ENCODE peak calls at places on chromosomes 6 and 20, in four cellular contexts. Y is IMR-90, N is hypothalamus, H is NCI-H460. P is an unnamed sample.

GRCh38 chr6:24974182-24975171 is 38.7 kb upstream of the RIPOR2 start:
- DNase-seq in H (no peak), Y (no peak), N (no peak), P (no peak)

GRCh38 chr6:143514996-143515760 is 3.7 kb upstream of the FUCA2 start:
- DNase-seq in Y (no peak), N (peak), H (no peak), P (peak)

GRCh38 chr20:10388571-10388970 is 45.5 kb downstream of the MKKS start:
- DNase-seq in Y (no peak), N (no peak), H (no peak), P (no peak)

GRCh38 chr6:159953091-159953581 is 15.7 kb upstream of the IGF2R start:
- DNase-seq in N (no peak), Y (peak), H (no peak), P (no peak)

GRCh38 chr20:40953856-40954255 is 74.8 kb upstream of the TOP1 start:
- DNase-seq in Y (peak), N (no peak), H (no peak), P (no peak)

GRCh38 chr6:139983555-139984276 is 609.3 kb upstream of the CITED2 start:
- DNase-seq in N (no peak), Y (peak), H (no peak), P (no peak)

GRCh38 chr6:80502871-80503270 is 396.4 kb downstream of the BCKDHB start:
- DNase-seq in H (no peak), N (no peak), Y (no peak), P (no peak)

GRCh38 chr20:1657556-1658334 is at the start of gene SIRPG:
- DNase-seq in N (no peak), Y (no peak), H (no peak), P (no peak)

GRCh38 chr20:35010405-35011192 is 54.9 kb downstream of the MYH7B start:
- DNase-seq in H (no peak), N (no peak), Y (no peak), P (no peak)

GRCh38 chr20:2010533-2010932 is 16.7 kb upstream of the PDYN start:
- DNase-seq in H (no peak), Y (no peak), N (no peak), P (peak)

GRCh38 chr6:5072440-5072839 is 12.7 kb upstream of the PPP1R3G start:
- DNase-seq in Y (no peak), N (no peak), H (no peak), P (no peak)

GRCh38 chr6:13766201-13766634 is 48.1 kb downstream of the MCUR1 start:
- DNase-seq in N (no peak), H (no peak), Y (peak), P (peak)

GRCh38 chr20:56458227-56458821 is 10.1 kb upstream of the RTF2 start:
- DNase-seq in Y (no peak), H (no peak), N (no peak), P (no peak)

GRCh38 chr6:71289039-71289801 is 609 bp downstream of the OGFRL1 start:
- DNase-seq in Y (no peak), H (no peak), N (no peak), P (no peak)

GRCh38 chr6:21971540-21971939 is 325.3 kb downstream of the PRL start:
- DNase-seq in Y (peak), H (no peak), N (no peak), P (peak)

GRCh38 chr6:43334466-43335095 is 26.0 kb upstream of the CRIP3 start:
- DNase-seq in H (peak), N (no peak), Y (peak), P (peak)

GRCh38 chr6:142925575-142926110 is 19.3 kb downstream of the HIVEP2 start:
- DNase-seq in Y (peak), H (no peak), N (no peak), P (no peak)

GRCh38 chr20:10578607-10579006 is 95.2 kb downstream of the JAG1 start:
- DNase-seq in N (no peak), H (no peak), Y (peak), P (no peak)

GRCh38 chr6:150478651-150479498 is 110.1 kb downstream of the IYD start:
- DNase-seq in H (no peak), Y (no peak), N (no peak), P (no peak)

GRCh38 chr6:31365864-31366263 is 8.9 kb upstream of the HLA-B start:
- DNase-seq in Y (no peak), N (no peak), H (no peak), P (no peak)

GRCh38 chr6:113281014-113281810 is 575.9 kb upstream of the MARCKS start:
- DNase-seq in H (peak), N (no peak), Y (peak), P (no peak)

GRCh38 chr6:97394160-97394748 is 111.2 kb upstream of the MMS22L start:
- DNase-seq in H (peak), N (no peak), Y (peak), P (peak)

GRCh38 chr20:41927655-41928054 is 309.5 kb upstream of the CHD6 start:
- DNase-seq in N (no peak), Y (no peak), H (no peak), P (no peak)

GRCh38 chr6:29568021-29568420 is 8.5 kb upstream of the UBD start:
- DNase-seq in H (no peak), N (no peak), Y (no peak), P (no peak)

GRCh38 chr6:162526960-162527359 is 200.6 kb downstream of the PRKN start:
- DNase-seq in N (no peak), Y (no peak), H (no peak), P (no peak)

GRCh38 chr20:32208499-32209154 is 947 bp downstream of the POFUT1 start:
- DNase-seq in Y (no peak), N (no peak), H (no peak), P (no peak)

GRCh38 chr20:62819494-62820174 is 2.8 kb downstream of the COL9A3 start:
- DNase-seq in N (no peak), H (no peak), Y (peak), P (no peak)

GRCh38 chr20:47907031-47907670 is 121.9 kb upstream of the SULF2 start:
- DNase-seq in Y (no peak), H (no peak), N (no peak), P (peak)

GRCh38 chr6:80287607-80288006 is 181.1 kb downstream of the BCKDHB start:
- DNase-seq in N (no peak), Y (no peak), H (no peak), P (no peak)

GRCh38 chr6:135390450-135390849 is 107.1 kb downstream of the AHI1 start:
- DNase-seq in N (no peak), H (no peak), Y (no peak), P (no peak)

GRCh38 chr6:74631558-74631957 is 574.3 kb downstream of the COL12A1 start:
- DNase-seq in H (peak), N (no peak), Y (peak), P (no peak)